ENCODE peak calls at places on chromosomes 16 and 17, in six cellular contexts. E is stomach, R is lower lobe of right lung, V is gastrocnemius medialis, F is brain microvascular endothelial cell, B is breast epithelium. W is an unnamed sample.
A peak's percentile ranks its signal among the peaks of the same experiment; 100 is the strongest.

GRCh38 chr17:19470529-19471261 is 59.7 kb downstream of the RNF112 start:
- DNase-seq in E (peak; percentile 35), R (peak; percentile 53), V (peak; percentile 47), F (no peak), B (no peak), W (no peak)

GRCh38 chr17:72456026-72456569 is 335.3 kb downstream of the SOX9 start:
- DNase-seq in E (peak; percentile 63), R (no peak), V (no peak), F (peak; percentile 55), B (no peak), W (peak; percentile 45)

GRCh38 chr17:18248300-18248731 is 10.2 kb downstream of the FLII start:
- DNase-seq in E (peak; percentile 67), R (no peak), V (peak; percentile 37), F (no peak), B (peak; percentile 53), W (no peak)

GRCh38 chr17:50865868-50866260 is 290 bp downstream of the TOB1 start:
- DNase-seq in E (no peak), R (no peak), V (no peak), F (no peak), B (no peak), W (no peak)

GRCh38 chr17:73637866-73638265 is 6.4 kb downstream of the SDK2 start:
- DNase-seq in E (peak; percentile 23), R (no peak), V (no peak), F (no peak), B (no peak), W (no peak)

GRCh38 chr16:2329532-2329931 is 11.0 kb downstream of the ABCA3 start:
- DNase-seq in E (no peak), R (peak; percentile 89), V (no peak), F (no peak), B (no peak), W (no peak)

GRCh38 chr16:31382485-31383161 is 10.5 kb upstream of the ITGAD start:
- DNase-seq in E (peak; percentile 67), R (peak; percentile 82), V (peak; percentile 30), F (peak; percentile 31), B (peak; percentile 33), W (no peak)

GRCh38 chr17:80891096-80892018 is 100.3 kb upstream of the CHMP6 start:
- DNase-seq in E (peak; percentile 30), R (peak; percentile 45), V (peak; percentile 24), F (peak; percentile 94), B (peak; percentile 51), W (no peak)

GRCh38 chr17:16919663-16920627 is 52.0 kb downstream of the TNFRSF13B start:
- DNase-seq in E (peak; percentile 14), R (peak; percentile 21), V (no peak), F (no peak), B (no peak), W (no peak)

GRCh38 chr16:72836985-72837384 is 210.9 kb downstream of the ZFHX3 start:
- DNase-seq in E (no peak), R (no peak), V (no peak), F (no peak), B (no peak), W (no peak)

GRCh38 chr16:72836181-72836580 is 211.7 kb downstream of the ZFHX3 start:
- DNase-seq in E (no peak), R (no peak), V (no peak), F (no peak), B (no peak), W (no peak)

GRCh38 chr16:72838999-72839398 is 208.9 kb downstream of the ZFHX3 start:
- DNase-seq in E (no peak), R (no peak), V (no peak), F (no peak), B (no peak), W (no peak)

GRCh38 chr16:72840591-72841381 is 207.1 kb downstream of the ZFHX3 start:
- DNase-seq in E (no peak), R (no peak), V (no peak), F (no peak), B (no peak), W (no peak)

GRCh38 chr16:72837846-72838661 is 209.9 kb downstream of the ZFHX3 start:
- DNase-seq in E (no peak), R (no peak), V (no peak), F (no peak), B (no peak), W (no peak)
- TF ChIP-seq CTCF in E (no peak), R (no peak), V (no peak), F (peak; percentile 29), B (no peak), W (no peak)

GRCh38 chr16:29963021-29963743 is 1.3 kb downstream of the TMEM219 start:
- DNase-seq in E (no peak), R (no peak), V (no peak), F (no peak), B (no peak), W (no peak)
- H3K4me3 ChIP-seq in E (peak overlapping the region; percentile 72), R (peak overlapping the region; percentile 64), V (peak overlapping the region; percentile 69), F (peak overlapping the region; percentile 75), B (peak overlapping the region; percentile 68), W (peak overlapping the region; percentile 64)

GRCh38 chr17:45425125-45425983 is 7.3 kb downstream of the ARHGAP27 start:
- DNase-seq in E (peak; percentile 92), R (peak; percentile 88), V (no peak), F (peak; percentile 37), B (peak; percentile 79), W (peak; percentile 83)
- TF ChIP-seq CTCF in E (peak; percentile 17), R (no peak), V (no peak), F (peak; percentile 73), B (peak; percentile 43), W (peak; percentile 76)

DNA sequence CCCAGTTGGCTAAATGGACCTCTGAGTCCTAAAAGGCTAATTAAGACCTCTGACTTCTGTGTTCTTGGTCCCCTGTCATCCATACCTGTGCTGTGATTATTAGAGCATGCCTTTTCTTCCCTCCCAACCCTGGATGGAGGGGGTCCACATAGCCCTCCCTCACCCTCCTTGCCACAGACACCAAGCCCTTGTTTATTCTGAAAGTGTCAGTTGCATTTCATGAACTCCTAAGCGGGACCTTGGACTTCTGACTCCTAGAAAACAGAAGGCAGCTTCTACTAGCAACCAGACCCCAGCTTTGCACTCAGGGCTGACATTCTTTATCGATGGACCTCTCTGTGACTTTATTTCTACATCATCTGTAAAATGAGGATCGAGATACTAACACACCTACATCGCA is 33.4 kb upstream of the GOSR2 start:
- DNase-seq in E (no peak), R (no peak), V (no peak), F (no peak), B (no peak), W (no peak)
- H3K4me3 ChIP-seq in E (no peak overlapping the region), R (no peak overlapping the region), V (no peak overlapping the region), F (no peak overlapping the region), B (no peak overlapping the region), W (no peak overlapping the region)

GRCh38 chr17:66813314-66813713 is 21.6 kb upstream of the CACNG5 start:
- DNase-seq in E (no peak), R (no peak), V (no peak), F (no peak), B (no peak), W (no peak)
- TF ChIP-seq CTCF in E (no peak), R (no peak), V (no peak), F (no peak), B (no peak), W (no peak)

DNA sequence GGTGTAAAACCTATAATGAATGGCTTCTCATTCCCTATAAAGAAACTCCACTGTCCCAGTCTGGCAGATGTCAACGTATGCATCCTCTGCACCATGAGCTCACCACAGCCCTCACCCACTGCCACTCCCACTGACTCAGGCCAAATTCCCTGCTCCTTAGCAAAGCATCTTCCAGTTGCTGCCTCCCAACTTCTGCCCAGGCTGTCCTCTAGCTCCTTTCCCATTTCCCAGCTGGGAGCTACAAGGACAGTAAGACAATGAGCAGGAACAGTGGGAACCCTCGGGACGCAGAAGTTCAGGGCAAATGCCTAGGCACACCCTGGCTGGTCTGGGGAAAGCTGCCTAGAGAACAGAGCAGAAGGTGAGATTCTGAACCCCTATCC is 9.1 kb upstream of the THAP11 start:
- DNase-seq in E (no peak), R (no peak), V (no peak), F (peak; percentile 60), B (no peak), W (no peak)
- H3K4me3 ChIP-seq in E (peak overlapping the region; percentile 92), R (peak overlapping the region; percentile 85), V (peak overlapping the region; percentile 92), F (peak overlapping the region; percentile 73), B (peak overlapping the region; percentile 83), W (peak overlapping the region; percentile 84)

DNA sequence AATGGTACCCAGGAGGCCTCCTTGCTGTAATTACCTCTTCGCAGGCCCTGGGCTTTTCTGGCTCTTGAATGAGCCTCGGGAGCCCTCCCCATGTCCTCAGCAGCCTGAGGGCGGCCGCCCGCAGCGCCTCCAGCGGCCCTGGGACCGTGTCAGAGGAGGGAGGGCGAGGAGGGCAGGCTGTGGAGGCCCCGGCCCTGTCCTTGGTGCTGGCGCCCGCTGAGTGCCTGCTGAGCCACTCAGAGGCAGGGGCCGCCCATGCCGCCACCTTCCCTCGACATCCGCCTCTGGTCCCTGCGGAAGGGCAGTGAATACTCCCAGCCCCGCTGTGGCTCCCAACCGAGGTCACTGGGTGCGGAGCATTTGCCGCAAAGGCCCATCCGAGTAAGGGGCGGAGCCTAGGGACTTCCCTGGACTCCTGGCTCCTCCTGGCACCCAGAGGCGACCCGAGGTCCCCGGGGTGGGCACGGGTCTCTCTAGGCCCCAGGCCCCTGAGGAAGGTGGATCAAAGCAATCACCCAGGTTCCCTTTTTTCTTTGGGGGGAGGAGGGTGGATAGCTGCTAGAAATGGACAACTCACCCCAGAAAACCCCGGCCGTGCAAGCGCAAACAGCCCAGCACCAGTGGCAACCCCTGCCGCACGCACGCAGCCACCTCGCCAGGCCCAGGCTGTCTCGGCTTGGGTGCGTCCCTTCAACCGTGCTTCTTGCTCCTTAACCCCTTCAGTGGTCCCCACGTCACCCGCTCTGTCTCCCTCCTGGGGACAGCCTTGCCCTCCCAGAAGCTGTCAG is 2.7 kb downstream of the RBFOX3 start:
- DNase-seq in E (no peak), R (no peak), V (no peak), F (peak; percentile 4), B (no peak), W (no peak)
- TF ChIP-seq CTCF in E (no peak), R (no peak), V (no peak), F (peak; percentile 30), B (no peak), W (no peak)

GRCh38 chr16:56448005-56448404 is 3.1 kb downstream of the NUDT21 start:
- DNase-seq in E (no peak), R (no peak), V (no peak), F (no peak), B (no peak), W (no peak)
- H3K4me3 ChIP-seq in E (no peak overlapping the region), R (no peak overlapping the region), V (no peak overlapping the region), F (no peak overlapping the region), B (no peak overlapping the region), W (no peak overlapping the region)

W was measured in epithelial cell of proximal tubule.